ENCODE peak calls at places on chromosomes 6 and 20, in six cellular contexts. One of them, this sample, is unnamed.

GRCh38 chr6:167469655-167470054 is 144.8 kb downstream of the TTLL2 start:
- DNase-seq in GM23338: no peak
- DNase-seq in HCT116: no peak
- DNase-seq in AG10803: no peak
- DNase-seq in HFF-Myc: no peak
- DNase-seq in astrocyte of the spinal cord: no peak
- DNase-seq in this sample: no peak

GRCh38 chr6:113763311-113763766 is 93.8 kb upstream of the MARCKS start:
- DNase-seq in GM23338: no peak
- DNase-seq in astrocyte of the spinal cord: no peak
- DNase-seq in HCT116: no peak
- DNase-seq in AG10803: no peak
- DNase-seq in HFF-Myc: no peak
- DNase-seq in this sample: peak; percentile 8

GRCh38 chr6:150685860-150686259 is 86.2 kb downstream of the PLEKHG1 start:
- DNase-seq in AG10803: no peak
- DNase-seq in HCT116: peak; percentile 39
- DNase-seq in HFF-Myc: no peak
- DNase-seq in astrocyte of the spinal cord: no peak
- DNase-seq in GM23338: peak; percentile 89
- DNase-seq in this sample: peak; percentile 22

GRCh38 chr6:165272585-165272984 is 36.8 kb downstream of the C6orf118 start:
- DNase-seq in HFF-Myc: no peak
- DNase-seq in AG10803: no peak
- DNase-seq in GM23338: no peak
- DNase-seq in astrocyte of the spinal cord: no peak
- DNase-seq in HCT116: no peak
- DNase-seq in this sample: no peak

GRCh38 chr6:33080127-33081089 is 4.6 kb downstream of the HLA-DPB1 start:
- DNase-seq in GM23338: peak; percentile 88
- DNase-seq in astrocyte of the spinal cord: peak; percentile 12
- DNase-seq in AG10803: peak; percentile 29
- DNase-seq in HCT116: no peak
- DNase-seq in HFF-Myc: no peak
- DNase-seq in this sample: peak; percentile 66

GRCh38 chr6:33419580-33420492 is at the start of gene SYNGAP1:
- DNase-seq in GM23338: peak; percentile 76
- DNase-seq in HCT116: no peak
- DNase-seq in AG10803: peak; percentile 67
- DNase-seq in HFF-Myc: no peak
- DNase-seq in astrocyte of the spinal cord: peak; percentile 62
- DNase-seq in this sample: peak; percentile 49

GRCh38 chr20:1293641-1294379 is 27.7 kb downstream of the SNPH start:
- DNase-seq in GM23338: no peak
- DNase-seq in astrocyte of the spinal cord: no peak
- DNase-seq in AG10803: no peak
- DNase-seq in HCT116: no peak
- DNase-seq in HFF-Myc: no peak
- DNase-seq in this sample: no peak

GRCh38 chr6:158708239-158708638 is 58.4 kb downstream of the SYTL3 start:
- DNase-seq in astrocyte of the spinal cord: peak; percentile 60
- DNase-seq in AG10803: no peak
- DNase-seq in HFF-Myc: no peak
- DNase-seq in GM23338: no peak
- DNase-seq in HCT116: no peak
- DNase-seq in this sample: peak; percentile 57

GRCh38 chr6:80029442-80029841 is 25.0 kb downstream of the TTK start:
- DNase-seq in HCT116: no peak
- DNase-seq in AG10803: no peak
- DNase-seq in GM23338: no peak
- DNase-seq in HFF-Myc: no peak
- DNase-seq in astrocyte of the spinal cord: no peak
- DNase-seq in this sample: peak; percentile 7

GRCh38 chr6:17847203-17847602 is 140.2 kb downstream of the KIF13A start:
- DNase-seq in HCT116: no peak
- DNase-seq in AG10803: no peak
- DNase-seq in HFF-Myc: no peak
- DNase-seq in astrocyte of the spinal cord: no peak
- DNase-seq in GM23338: no peak
- DNase-seq in this sample: no peak

GRCh38 chr6:143337201-143337949 is 113.1 kb downstream of the ADAT2 start:
- DNase-seq in HFF-Myc: no peak
- DNase-seq in GM23338: peak; percentile 93
- DNase-seq in AG10803: no peak
- DNase-seq in astrocyte of the spinal cord: no peak
- DNase-seq in HCT116: peak; percentile 18
- DNase-seq in this sample: no peak

GRCh38 chr20:3172126-3172932 is 1.0 kb downstream of the LZTS3 start:
- DNase-seq in AG10803: no peak
- DNase-seq in GM23338: no peak
- DNase-seq in HFF-Myc: no peak
- DNase-seq in HCT116: no peak
- DNase-seq in astrocyte of the spinal cord: no peak
- DNase-seq in this sample: no peak

GRCh38 chr6:116682334-116682712 is 1.3 kb downstream of the KPNA5 start:
- DNase-seq in HFF-Myc: no peak
- DNase-seq in astrocyte of the spinal cord: peak; percentile 43
- DNase-seq in HCT116: no peak
- DNase-seq in AG10803: peak; percentile 61
- DNase-seq in GM23338: no peak
- DNase-seq in this sample: peak; percentile 82

GRCh38 chr6:65299236-65299635 is 407.8 kb downstream of the EYS start:
- DNase-seq in HFF-Myc: no peak
- DNase-seq in AG10803: no peak
- DNase-seq in HCT116: no peak
- DNase-seq in GM23338: no peak
- DNase-seq in astrocyte of the spinal cord: no peak
- DNase-seq in this sample: no peak

GRCh38 chr6:159874475-159874874 is 16.3 kb upstream of the MAS1 start:
- DNase-seq in HCT116: no peak
- DNase-seq in HFF-Myc: peak; percentile 21
- DNase-seq in astrocyte of the spinal cord: peak; percentile 15
- DNase-seq in GM23338: no peak
- DNase-seq in AG10803: peak; percentile 4
- DNase-seq in this sample: peak; percentile 49

GRCh38 chr20:51930775-51931174 is 128.5 kb upstream of the SALL4 start:
- DNase-seq in astrocyte of the spinal cord: peak; percentile 78
- DNase-seq in HCT116: peak; percentile 6
- DNase-seq in AG10803: peak; percentile 35
- DNase-seq in HFF-Myc: peak; percentile 56
- DNase-seq in GM23338: no peak
- DNase-seq in this sample: peak; percentile 94

GRCh38 chr20:32978009-32978335 is 26.3 kb downstream of the SUN5 start:
- DNase-seq in astrocyte of the spinal cord: no peak
- DNase-seq in HCT116: no peak
- DNase-seq in GM23338: no peak
- DNase-seq in HFF-Myc: no peak
- DNase-seq in AG10803: no peak
- DNase-seq in this sample: no peak

GRCh38 chr20:32980131-32980941 is 23.9 kb downstream of the SUN5 start:
- DNase-seq in astrocyte of the spinal cord: no peak
- DNase-seq in GM23338: no peak
- DNase-seq in HFF-Myc: no peak
- DNase-seq in AG10803: no peak
- DNase-seq in HCT116: no peak
- DNase-seq in this sample: no peak

GRCh38 chr20:32980990-32981389 is 23.2 kb downstream of the SUN5 start:
- DNase-seq in AG10803: no peak
- DNase-seq in GM23338: no peak
- DNase-seq in HCT116: no peak
- DNase-seq in HFF-Myc: no peak
- DNase-seq in astrocyte of the spinal cord: no peak
- DNase-seq in this sample: no peak

GRCh38 chr20:32977281-32978008 is 26.8 kb downstream of the SUN5 start:
- DNase-seq in astrocyte of the spinal cord: no peak
- DNase-seq in HCT116: no peak
- DNase-seq in AG10803: no peak
- DNase-seq in HFF-Myc: no peak
- DNase-seq in GM23338: no peak
- DNase-seq in this sample: no peak

GRCh38 chr20:32979201-32979998 is 24.8 kb downstream of the SUN5 start:
- DNase-seq in astrocyte of the spinal cord: no peak
- DNase-seq in GM23338: no peak
- DNase-seq in AG10803: no peak
- DNase-seq in HCT116: no peak
- DNase-seq in HFF-Myc: no peak
- DNase-seq in this sample: no peak
- H3K4me3 ChIP-seq in astrocyte of the spinal cord: no peak overlapping the region
- H3K4me3 ChIP-seq in GM23338: no peak overlapping the region
- H3K4me3 ChIP-seq in AG10803: no peak overlapping the region
- H3K4me3 ChIP-seq in HCT116: no peak overlapping the region
- H3K4me3 ChIP-seq in HFF-Myc: no peak overlapping the region
- H3K4me3 ChIP-seq in this sample: no peak overlapping the region

GRCh38 chr6:55943329-55943728 is 67.9 kb upstream of the BMP5 start:
- DNase-seq in astrocyte of the spinal cord: peak; percentile 63
- DNase-seq in AG10803: peak; percentile 43
- DNase-seq in HFF-Myc: no peak
- DNase-seq in HCT116: no peak
- DNase-seq in GM23338: no peak
- DNase-seq in this sample: peak; percentile 56

GRCh38 chr6:55937227-55937626 is 61.8 kb upstream of the BMP5 start:
- DNase-seq in AG10803: no peak
- DNase-seq in HFF-Myc: no peak
- DNase-seq in GM23338: no peak
- DNase-seq in HCT116: no peak
- DNase-seq in astrocyte of the spinal cord: no peak
- DNase-seq in this sample: no peak

GRCh38 chr6:55941713-55942112 is 66.3 kb upstream of the BMP5 start:
- DNase-seq in AG10803: no peak
- DNase-seq in astrocyte of the spinal cord: peak; percentile 43
- DNase-seq in HFF-Myc: no peak
- DNase-seq in HCT116: no peak
- DNase-seq in GM23338: peak; percentile 13
- DNase-seq in this sample: peak; percentile 28
- TF ChIP-seq CTCF in AG10803: peak; percentile 13
- TF ChIP-seq CTCF in astrocyte of the spinal cord: peak; percentile 33
- TF ChIP-seq CTCF in HFF-Myc: no peak
- TF ChIP-seq CTCF in HCT116: peak; percentile 15
- TF ChIP-seq CTCF in GM23338: peak; percentile 45
- TF ChIP-seq CTCF in this sample: peak; percentile 38

GRCh38 chr20:62765432-62766070 is 30.7 kb upstream of the MRGBP start:
- DNase-seq in HCT116: no peak
- DNase-seq in AG10803: no peak
- DNase-seq in astrocyte of the spinal cord: no peak
- DNase-seq in HFF-Myc: no peak
- DNase-seq in GM23338: no peak
- DNase-seq in this sample: no peak

GRCh38 chr20:62765021-62765420 is 31.3 kb upstream of the MRGBP start:
- DNase-seq in AG10803: no peak
- DNase-seq in HCT116: no peak
- DNase-seq in GM23338: no peak
- DNase-seq in astrocyte of the spinal cord: no peak
- DNase-seq in HFF-Myc: no peak
- DNase-seq in this sample: no peak

GRCh38 chr20:62764156-62764935 is 31.9 kb upstream of the MRGBP start:
- DNase-seq in AG10803: no peak
- DNase-seq in HFF-Myc: no peak
- DNase-seq in GM23338: no peak
- DNase-seq in HCT116: no peak
- DNase-seq in astrocyte of the spinal cord: no peak
- DNase-seq in this sample: no peak

GRCh38 chr20:62766716-62767115 is 29.6 kb upstream of the MRGBP start:
- DNase-seq in astrocyte of the spinal cord: no peak
- DNase-seq in GM23338: no peak
- DNase-seq in HFF-Myc: no peak
- DNase-seq in HCT116: no peak
- DNase-seq in AG10803: no peak
- DNase-seq in this sample: no peak

GRCh38 chr20:62766071-62766450 is 30.2 kb upstream of the MRGBP start:
- DNase-seq in HFF-Myc: no peak
- DNase-seq in HCT116: no peak
- DNase-seq in AG10803: no peak
- DNase-seq in astrocyte of the spinal cord: no peak
- DNase-seq in GM23338: no peak
- DNase-seq in this sample: no peak
- H3K4me3 ChIP-seq in HFF-Myc: no peak overlapping the region
- H3K4me3 ChIP-seq in HCT116: no peak overlapping the region
- H3K4me3 ChIP-seq in AG10803: no peak overlapping the region
- H3K4me3 ChIP-seq in astrocyte of the spinal cord: no peak overlapping the region
- H3K4me3 ChIP-seq in GM23338: no peak overlapping the region
- H3K4me3 ChIP-seq in this sample: no peak overlapping the region

GRCh38 chr20:31836853-31837608 is 8.4 kb downstream of the FOXS1 start:
- DNase-seq in HCT116: no peak
- DNase-seq in astrocyte of the spinal cord: peak; percentile 50
- DNase-seq in HFF-Myc: no peak
- DNase-seq in AG10803: peak; percentile 61
- DNase-seq in GM23338: no peak
- DNase-seq in this sample: no peak
- TF ChIP-seq CTCF in HCT116: no peak
- TF ChIP-seq CTCF in astrocyte of the spinal cord: no peak
- TF ChIP-seq CTCF in HFF-Myc: no peak
- TF ChIP-seq CTCF in AG10803: no peak
- TF ChIP-seq CTCF in GM23338: no peak
- TF ChIP-seq CTCF in this sample: no peak

DNA sequence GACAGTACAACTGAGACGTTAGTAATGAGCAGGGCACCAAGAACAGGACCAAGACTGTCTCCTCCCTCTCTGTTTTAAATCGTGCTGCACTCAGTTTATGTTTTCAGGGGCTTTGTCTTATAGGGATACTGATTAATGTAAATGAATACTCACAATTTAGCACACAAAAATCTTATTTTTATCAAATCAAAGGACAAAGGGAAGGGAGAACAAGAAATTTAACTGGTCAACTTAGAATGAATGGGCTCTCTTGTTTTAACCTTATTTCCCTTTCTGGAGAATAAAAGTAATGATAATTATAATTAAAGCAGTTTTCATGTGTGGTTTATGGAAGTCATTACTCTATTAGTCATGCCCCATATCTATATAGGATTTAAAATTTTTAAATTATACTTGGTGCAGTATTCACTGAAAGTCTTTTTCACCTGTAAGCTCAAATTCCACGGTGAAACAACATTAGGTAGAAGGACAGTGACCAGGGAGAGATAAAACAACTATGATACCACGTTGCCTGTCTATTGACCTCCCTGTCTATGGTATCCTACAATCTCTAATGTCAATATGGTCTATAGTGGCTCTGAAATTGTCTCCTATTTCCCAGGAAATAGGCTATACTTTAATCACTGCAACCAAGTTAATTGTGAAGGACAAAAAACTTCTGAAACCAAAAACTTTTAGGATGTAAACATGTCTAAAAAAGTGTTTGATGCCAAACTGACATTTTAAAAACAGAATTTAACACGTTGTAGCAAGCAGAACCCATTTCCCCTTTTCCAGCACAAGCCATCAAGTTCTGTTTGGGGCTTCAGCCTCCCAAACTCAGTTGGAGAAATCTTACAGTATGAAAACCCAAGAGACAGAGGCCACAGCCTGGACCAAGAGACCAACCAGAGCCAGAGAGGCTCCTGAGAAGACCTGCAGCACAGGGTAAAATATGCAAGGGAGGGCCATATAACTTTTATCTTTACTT is 15.0 kb downstream of the ELOVL5 start:
- DNase-seq in astrocyte of the spinal cord: no peak
- DNase-seq in HCT116: no peak
- DNase-seq in HFF-Myc: no peak
- DNase-seq in GM23338: no peak
- DNase-seq in AG10803: no peak
- DNase-seq in this sample: no peak
- H3K4me3 ChIP-seq in astrocyte of the spinal cord: no peak overlapping the region
- H3K4me3 ChIP-seq in HCT116: no peak overlapping the region
- H3K4me3 ChIP-seq in HFF-Myc: no peak overlapping the region
- H3K4me3 ChIP-seq in GM23338: no peak overlapping the region
- H3K4me3 ChIP-seq in AG10803: no peak overlapping the region
- H3K4me3 ChIP-seq in this sample: no peak overlapping the region

GRCh38 chr20:60851826-60852704 is 400.0 kb upstream of the CDH4 start:
- DNase-seq in AG10803: no peak
- DNase-seq in astrocyte of the spinal cord: no peak
- DNase-seq in GM23338: peak; percentile 68
- DNase-seq in HCT116: no peak
- DNase-seq in HFF-Myc: no peak
- DNase-seq in this sample: peak; percentile 6
- TF ChIP-seq CTCF in AG10803: peak; percentile 33
- TF ChIP-seq CTCF in astrocyte of the spinal cord: peak; percentile 67
- TF ChIP-seq CTCF in GM23338: peak; percentile 63
- TF ChIP-seq CTCF in HCT116: no peak
- TF ChIP-seq CTCF in HFF-Myc: peak; percentile 20
- TF ChIP-seq CTCF in this sample: peak; percentile 47

This sample was measured in fibroblast of mammary gland.